ENCODE peak calls at places on chromosome 1, in six cellular contexts. Q is HCT116, K is H1, E is K562, G is SK-N-SH, M is GM12878. O is an unnamed sample.

GRCh38 chr1:5423109-5423508 is 569.1 kb downstream of the NPHP4 start:
- DNase-seq in Q (no peak), K (no peak), E (no peak), G (peak), M (no peak), O (no peak)

GRCh38 chr1:147463022-147463421 is 78.3 kb upstream of the BCL9 start:
- DNase-seq in Q (no peak), K (no peak), E (no peak), G (no peak), M (no peak), O (no peak)

GRCh38 chr1:209622841-209623829 is 29.1 kb downstream of the LAMB3 start:
- DNase-seq in Q (no peak), K (no peak), E (no peak), G (peak), M (no peak), O (no peak)

GRCh38 chr1:7320661-7321060 is 450.4 kb upstream of the VAMP3 start:
- DNase-seq in Q (no peak), K (no peak), E (no peak), G (no peak), M (no peak), O (no peak)

GRCh38 chr1:167605576-167605975 is 24.5 kb upstream of the RCSD1 start:
- DNase-seq in Q (no peak), K (no peak), E (no peak), G (no peak), M (no peak), O (no peak)

GRCh38 chr1:41417746-41418145 is 56.5 kb downstream of the FOXO6 start:
- DNase-seq in Q (no peak), K (no peak), E (no peak), G (no peak), M (no peak), O (no peak)

GRCh38 chr1:46537651-46538050 is 13.8 kb downstream of the KNCN start:
- DNase-seq in Q (no peak), K (no peak), E (no peak), G (no peak), M (no peak), O (no peak)

GRCh38 chr1:229991104-229991513 is 75.9 kb upstream of the GALNT2 start:
- DNase-seq in Q (no peak), K (no peak), E (no peak), G (no peak), M (no peak), O (no peak)

GRCh38 chr1:33255347-33256311 is 663 bp upstream of the ZNF362 start:
- DNase-seq in Q (peak), K (peak), E (no peak), G (peak), M (peak), O (no peak)

GRCh38 chr1:93967276-93967675 is 58.0 kb upstream of the GCLM start:
- DNase-seq in Q (no peak), K (no peak), E (no peak), G (no peak), M (no peak), O (no peak)

GRCh38 chr1:30525980-30526651 is 197.3 kb downstream of the MATN1 start:
- DNase-seq in Q (peak), K (peak), E (no peak), G (no peak), M (no peak), O (no peak)

DNA sequence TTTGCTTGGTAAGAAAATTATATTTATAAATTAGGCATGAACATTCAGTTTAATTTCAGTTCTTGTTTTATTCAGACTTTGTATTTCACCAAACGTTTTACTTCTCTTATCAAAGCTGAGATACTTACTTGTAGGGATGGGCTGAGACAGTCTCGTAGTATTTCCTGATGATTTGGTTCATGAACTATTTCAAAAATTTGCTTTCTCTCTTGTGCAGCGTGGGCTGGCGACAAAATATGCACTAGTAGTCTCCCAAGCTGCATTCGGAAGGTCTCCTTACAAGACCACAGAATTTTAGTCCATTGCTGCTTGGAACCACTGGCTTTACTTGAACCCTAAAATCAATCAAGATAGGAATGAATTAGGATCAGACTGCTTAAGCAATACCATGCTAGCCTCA is 91.7 kb upstream of the GNG4 start:
- DNase-seq in Q (no peak), K (no peak), E (no peak), G (no peak), M (no peak), O (no peak)
- TF ChIP-seq SIN3A in Q (no peak), K (no peak), E (no peak), G (no peak), M (no peak), O (no peak)

GRCh38 chr1:153532161-153532560 is 3.6 kb downstream of the S100A6 start:
- DNase-seq in Q (no peak), K (no peak), E (no peak), G (no peak), M (no peak), O (no peak)

GRCh38 chr1:153531638-153532037 is 4.2 kb downstream of the S100A6 start:
- DNase-seq in Q (no peak), K (no peak), E (no peak), G (no peak), M (no peak), O (no peak)

GRCh38 chr1:153526132-153526543 is 9.7 kb downstream of the S100A6 start:
- DNase-seq in Q (no peak), K (no peak), E (peak), G (no peak), M (no peak), O (no peak)

GRCh38 chr1:153525088-153525713 is 10.6 kb downstream of the S100A6 start:
- DNase-seq in Q (no peak), K (no peak), E (no peak), G (no peak), M (no peak), O (no peak)

GRCh38 chr1:153527023-153527724 is 8.6 kb downstream of the S100A6 start:
- DNase-seq in Q (no peak), K (no peak), E (no peak), G (no peak), M (no peak), O (no peak)
- TF ChIP-seq SIN3A in Q (no peak), K (no peak), E (no peak), G (no peak), M (no peak), O (no peak)

GRCh38 chr1:45478129-45478802 is 12.7 kb downstream of the TESK2 start:
- DNase-seq in Q (no peak), K (no peak), E (no peak), G (no peak), M (no peak), O (no peak)
- TF ChIP-seq SIN3A in Q (no peak), K (no peak), E (no peak), G (no peak), M (no peak), O (no peak)

DNA sequence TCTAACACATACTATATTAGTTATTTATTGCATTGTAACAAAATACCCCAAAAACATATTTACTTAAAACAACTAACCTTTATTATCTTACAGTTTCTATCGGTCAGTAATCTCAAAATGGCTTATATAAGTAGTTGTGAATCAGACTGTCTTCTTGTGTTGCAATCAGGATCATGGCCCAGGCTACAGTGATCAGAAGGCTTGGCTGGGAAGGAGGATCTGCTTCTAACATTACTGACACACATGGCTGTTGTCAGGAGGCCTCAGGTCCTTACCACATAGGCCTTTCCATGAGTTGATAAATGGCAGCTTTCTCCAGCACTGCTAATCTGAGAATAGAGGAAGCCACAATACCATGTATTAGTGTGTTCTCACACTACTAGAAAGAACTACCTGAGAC is 33.7 kb downstream of the CFH start:
- DNase-seq in Q (no peak), K (no peak), E (no peak), G (no peak), M (no peak), O (no peak)
- TF ChIP-seq SIN3A in Q (no peak), K (no peak), E (no peak), G (no peak), M (no peak), O (no peak)

DNA sequence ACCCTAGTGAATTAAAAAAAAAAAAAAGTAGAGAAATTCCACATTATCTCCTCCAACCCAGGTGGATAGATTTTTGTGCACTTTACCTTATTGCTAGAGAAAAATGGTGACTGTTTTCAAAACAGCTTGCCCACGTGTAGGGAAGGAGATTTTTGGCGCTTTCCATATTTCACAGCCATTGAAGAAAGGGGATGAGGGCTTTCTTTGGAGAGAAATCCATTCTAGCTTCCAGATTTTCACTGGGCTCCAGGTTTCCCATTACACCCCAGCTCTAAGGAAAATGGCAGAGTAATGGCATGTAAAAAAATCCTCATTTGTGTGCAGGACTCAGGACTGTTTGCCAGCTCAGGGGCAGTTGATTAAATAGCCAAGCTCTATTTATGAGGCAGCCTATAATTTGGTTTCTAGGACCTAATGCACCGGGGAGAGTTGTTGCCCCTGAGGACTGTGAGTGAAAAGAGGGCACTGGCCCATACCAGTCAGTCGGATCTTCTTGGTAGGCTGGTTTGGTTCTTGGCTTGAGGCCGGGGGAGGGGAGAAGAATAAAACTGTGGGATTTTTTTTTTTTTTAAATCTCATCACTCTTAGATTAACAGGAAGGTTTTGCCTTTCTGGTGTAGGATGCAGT is 2.1 kb upstream of the ARID1A start:
- DNase-seq in Q (no peak), K (no peak), E (no peak), G (no peak), M (no peak), O (no peak)
- TF ChIP-seq SIN3A in Q (no peak), K (no peak), E (no peak), G (no peak), M (peak), O (no peak)

DNA sequence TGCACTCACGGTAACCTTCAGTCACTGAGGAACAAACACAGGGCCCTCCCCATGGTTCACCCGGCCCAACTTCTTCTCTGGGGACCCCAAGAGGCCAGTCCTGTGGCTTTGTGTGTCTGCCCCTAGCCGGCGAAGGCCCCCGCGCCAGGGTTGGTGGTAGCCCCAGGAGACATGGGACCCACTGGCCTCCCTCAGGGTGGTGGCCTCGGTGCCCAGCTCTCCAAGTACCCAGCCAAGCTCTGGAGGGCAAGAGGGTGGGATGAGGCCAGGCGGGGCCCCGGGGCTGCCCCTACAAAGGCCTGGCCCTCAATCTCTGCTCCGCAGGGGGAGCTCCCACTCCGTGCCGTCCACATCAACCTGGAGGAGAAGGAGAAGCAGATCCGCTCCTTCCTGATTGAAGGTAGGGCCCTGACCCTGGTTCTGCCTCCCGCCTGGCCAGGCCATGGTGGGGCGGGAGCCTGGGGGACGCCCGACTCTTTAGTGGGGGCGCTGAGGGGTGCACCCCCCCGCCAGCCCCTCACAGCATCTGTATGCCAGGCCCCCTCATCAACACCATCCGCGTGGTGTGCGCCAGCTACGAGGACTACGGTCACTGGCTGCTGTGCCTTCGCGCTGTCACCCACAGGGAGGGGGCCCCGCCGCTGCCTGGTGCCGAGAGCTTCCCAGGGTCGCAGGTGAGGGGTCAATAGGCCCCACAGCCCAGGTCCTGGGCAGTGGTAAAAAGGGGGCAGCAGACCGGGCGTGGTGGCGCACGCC is 5.6 kb downstream of the PLEKHN1 start:
- DNase-seq in Q (no peak), K (no peak), E (no peak), G (no peak), M (no peak), O (no peak)
- TF ChIP-seq SIN3A in Q (no peak), K (no peak), E (no peak), G (no peak), M (no peak), O (no peak)

GRCh38 chr1:152089014-152089674 is at the start of gene TCHHL1:
- DNase-seq in Q (no peak), K (no peak), E (no peak), G (no peak), M (no peak), O (no peak)
- TF ChIP-seq SIN3A in Q (no peak), K (no peak), E (no peak), G (no peak), M (no peak), O (no peak)

GRCh38 chr1:227712648-227713047 is 22.5 kb downstream of the JMJD4 start:
- DNase-seq in Q (no peak), K (no peak), E (no peak), G (no peak), M (peak), O (no peak)
- TF ChIP-seq SIN3A in Q (no peak), K (no peak), E (no peak), G (no peak), M (no peak), O (no peak)

DNA sequence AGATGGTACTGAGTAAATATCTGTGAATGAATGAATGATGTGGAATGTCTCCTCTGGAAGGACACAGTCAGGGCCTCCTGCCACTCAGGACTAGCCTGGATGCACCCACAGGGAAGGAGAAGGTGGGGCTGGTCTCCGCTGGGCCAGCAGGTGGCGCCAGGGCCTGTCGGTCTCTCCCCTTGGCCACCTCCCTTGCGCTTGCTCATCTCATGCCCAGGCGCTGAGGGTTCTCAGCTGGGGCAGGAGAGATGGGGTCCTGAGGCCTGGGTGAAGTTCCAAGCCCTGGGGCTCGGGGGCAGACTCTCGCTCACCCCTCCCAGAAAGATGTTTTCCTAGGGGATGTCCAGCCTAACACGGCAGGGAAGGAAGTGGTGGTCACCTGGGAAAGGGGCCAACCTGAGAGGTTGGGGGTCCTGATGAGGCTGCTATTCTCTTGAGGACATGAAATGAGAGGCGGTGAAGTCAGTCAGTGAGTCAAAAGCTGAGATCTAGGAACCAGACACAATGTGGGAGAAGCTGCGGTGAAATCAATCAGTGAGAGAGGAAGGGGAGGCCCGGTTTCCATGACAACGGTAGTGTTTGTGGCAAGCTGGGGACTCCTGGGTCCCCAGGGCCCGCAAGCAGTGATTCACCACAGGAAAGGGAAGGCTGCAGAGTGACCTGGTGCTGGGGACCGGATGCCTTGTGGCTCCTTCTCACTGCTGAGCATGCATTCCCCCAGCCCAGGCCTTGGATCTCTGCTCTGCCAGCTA is 14.6 kb upstream of the MEX3A start:
- DNase-seq in Q (peak), K (peak), E (peak), G (peak), M (peak), O (peak)
- TF ChIP-seq SIN3A in Q (no peak), K (no peak), E (no peak), G (no peak), M (peak), O (no peak)